ENCODE peak calls at places on chromosomes 3 and 15, in seven cellular contexts. S is thyroid gland; J is A549; A is left lung; K is CD8-positive, alpha-beta memory T cell; H is neuronal stem cell; M is heart right ventricle. D is an unnamed sample.

GRCh38 chr3:50192689-50193141 is 1.3 kb downstream of the GNAT1 start:
- DNase-seq in J (peak; percentile 56), H (peak; percentile 80), S (peak; percentile 70), A (peak; percentile 55), M (peak; percentile 74), K (peak; percentile 86), D (peak; percentile 64)

GRCh38 chr3:172303181-172303580 is 145.1 kb downstream of the GHSR start:
- DNase-seq in A (no peak), S (no peak), H (no peak), J (no peak), M (no peak), K (no peak), D (no peak)

GRCh38 chr15:60751985-60752952 is 273.3 kb upstream of the ICE2 start:
- DNase-seq in M (peak; percentile 20), S (peak; percentile 42), A (no peak), J (no peak), K (no peak), H (no peak), D (no peak)

GRCh38 chr3:193782280-193782654 is 189.3 kb downstream of the OPA1 start:
- DNase-seq in A (peak; percentile 46), J (peak; percentile 28), K (no peak), M (no peak), S (peak; percentile 53), H (no peak), D (no peak)

GRCh38 chr3:138461246-138461645 is 26.8 kb downstream of the ESYT3 start:
- DNase-seq in K (no peak), A (no peak), H (no peak), S (no peak), M (no peak), J (no peak), D (no peak)

GRCh38 chr3:171801738-171802600 is 8.3 kb downstream of the PLD1 start:
- DNase-seq in J (peak; percentile 59), A (no peak), M (no peak), H (no peak), K (no peak), S (no peak), D (no peak)

GRCh38 chr3:7978104-7978457 is 523.5 kb upstream of the LMCD1 start:
- DNase-seq in H (peak; percentile 64), K (no peak), J (no peak), S (no peak), A (no peak), M (peak; percentile 50), D (no peak)

GRCh38 chr3:149366031-149366430 is 11.4 kb downstream of the TM4SF1 start:
- DNase-seq in A (no peak), J (no peak), H (no peak), M (no peak), S (no peak), K (no peak), D (no peak)

GRCh38 chr3:105867690-105868449 is 942 bp downstream of the CBLB start:
- DNase-seq in S (no peak), J (no peak), A (no peak), M (no peak), K (no peak), H (no peak), D (no peak)

GRCh38 chr3:138441742-138442141 is 7.3 kb downstream of the ESYT3 start:
- DNase-seq in S (no peak), A (no peak), J (no peak), M (no peak), K (no peak), H (no peak), D (no peak)

GRCh38 chr3:161500057-161500836 is 3.6 kb downstream of the OTOL1 start:
- DNase-seq in J (no peak), M (no peak), H (no peak), K (no peak), A (no peak), S (no peak), D (no peak)

GRCh38 chr3:196726788-196727675 is 12.6 kb upstream of the PAK2 start:
- DNase-seq in H (no peak), K (no peak), M (no peak), S (no peak), A (no peak), J (no peak), D (no peak)

GRCh38 chr3:134775831-134776230 is 19.2 kb upstream of the EPHB1 start:
- DNase-seq in J (no peak), M (no peak), S (no peak), K (no peak), A (no peak), H (no peak), D (no peak)

GRCh38 chr3:43540625-43541024 is 81.2 kb downstream of the ANO10 start:
- DNase-seq in H (no peak), A (no peak), J (no peak), S (no peak), M (no peak), K (no peak), D (no peak)

GRCh38 chr15:96336045-96336642 is 5.6 kb downstream of the NR2F2 start:
- DNase-seq in J (no peak), K (no peak), A (no peak), S (no peak), H (peak; percentile 57), M (no peak), D (no peak)

GRCh38 chr15:101359365-101359947 is 64.4 kb upstream of the SNRPA1 start:
- DNase-seq in S (no peak), M (no peak), H (no peak), A (no peak), K (no peak), J (no peak), D (no peak)

GRCh38 chr3:111252795-111253194 is 181.2 kb downstream of the NECTIN3 start:
- DNase-seq in M (no peak), A (peak; percentile 39), S (peak; percentile 55), J (peak; percentile 56), H (no peak), K (no peak), D (no peak)

GRCh38 chr15:42153874-42154575 is 2.4 kb downstream of the PLA2G4F start:
- DNase-seq in A (no peak), J (no peak), H (no peak), M (no peak), S (no peak), K (no peak), D (no peak)

GRCh38 chr3:109903100-109903499 is 565.8 kb upstream of the DPPA4 start:
- DNase-seq in H (no peak), K (no peak), J (no peak), M (no peak), A (no peak), S (no peak), D (no peak)

GRCh38 chr3:57354768-57355167 is 62.3 kb upstream of the ASB14 start:
- DNase-seq in S (no peak), A (no peak), H (no peak), M (no peak), K (no peak), J (no peak), D (no peak)

GRCh38 chr3:38028621-38029361 is 651 bp downstream of the PLCD1 start:
- DNase-seq in S (no peak), A (no peak), M (peak; percentile 38), H (peak; percentile 31), J (no peak), K (no peak), D (no peak)

GRCh38 chr15:70469651-70470555 is 293.5 kb downstream of the UACA start:
- DNase-seq in H (no peak), A (no peak), M (no peak), K (peak; percentile 25), J (no peak), S (no peak), D (no peak)

GRCh38 chr3:46898321-46899150 is 21.0 kb downstream of the PTH1R start:
- DNase-seq in M (no peak), K (peak; percentile 36), H (no peak), S (peak; percentile 44), A (no peak), J (no peak), D (peak; percentile 2)

GRCh38 chr3:196969001-196969659 is 497 bp upstream of the PIGZ start:
- DNase-seq in M (peak; percentile 39), J (no peak), S (peak; percentile 13), K (no peak), H (no peak), A (peak; percentile 49), D (no peak)

GRCh38 chr3:190194506-190194905 is 73.8 kb upstream of the P3H2 start:
- DNase-seq in A (no peak), K (no peak), S (no peak), M (no peak), J (no peak), H (no peak), D (no peak)

GRCh38 chr15:22240403-22240802 is 160.1 kb downstream of the OR4M2 start:
- DNase-seq in A (no peak), H (no peak), K (no peak), M (no peak), S (no peak), J (no peak), D (no peak)
- H3K9me3 ChIP-seq in A (no peaks in the 10 kb centered on the region), H (peaks cover 18% of the 10 kb centered on the region), K (no peaks in the 10 kb centered on the region), M (no peaks in the 10 kb centered on the region), S (no peaks in the 10 kb centered on the region), J (peaks cover 21% of the 10 kb centered on the region), D (no peaks in the 10 kb centered on the region)

DNA sequence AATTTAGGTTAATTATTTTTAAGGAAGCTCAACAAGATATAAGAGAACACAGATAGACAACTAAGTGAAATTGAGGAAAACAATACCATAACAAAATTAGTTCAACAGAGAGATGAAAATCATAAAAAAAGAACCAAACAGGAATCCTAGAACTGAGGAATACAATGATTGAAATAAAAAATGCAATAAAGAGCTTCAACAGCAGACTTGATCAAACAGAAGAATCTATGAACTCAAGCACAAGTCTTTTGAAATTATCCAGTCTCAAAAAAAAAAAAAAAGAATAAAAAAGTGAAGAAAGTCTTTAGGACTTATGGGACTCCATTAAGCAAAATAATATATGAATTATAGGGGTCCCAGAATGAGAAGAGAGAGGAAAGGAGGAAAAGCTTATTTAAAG is 42.0 kb upstream of the GNB4 start:
- DNase-seq in K (no peak), A (no peak), H (no peak), S (no peak), M (no peak), J (no peak), D (no peak)
- H3K9me3 ChIP-seq in K (no peaks in the 10 kb centered on the region), A (peaks cover 68% of the 10 kb centered on the region), H (peaks cover 14% of the 10 kb centered on the region), S (no peaks in the 10 kb centered on the region), M (peaks cover 77% of the 10 kb centered on the region), J (peaks cover 11% of the 10 kb centered on the region), D (no peaks in the 10 kb centered on the region)

DNA sequence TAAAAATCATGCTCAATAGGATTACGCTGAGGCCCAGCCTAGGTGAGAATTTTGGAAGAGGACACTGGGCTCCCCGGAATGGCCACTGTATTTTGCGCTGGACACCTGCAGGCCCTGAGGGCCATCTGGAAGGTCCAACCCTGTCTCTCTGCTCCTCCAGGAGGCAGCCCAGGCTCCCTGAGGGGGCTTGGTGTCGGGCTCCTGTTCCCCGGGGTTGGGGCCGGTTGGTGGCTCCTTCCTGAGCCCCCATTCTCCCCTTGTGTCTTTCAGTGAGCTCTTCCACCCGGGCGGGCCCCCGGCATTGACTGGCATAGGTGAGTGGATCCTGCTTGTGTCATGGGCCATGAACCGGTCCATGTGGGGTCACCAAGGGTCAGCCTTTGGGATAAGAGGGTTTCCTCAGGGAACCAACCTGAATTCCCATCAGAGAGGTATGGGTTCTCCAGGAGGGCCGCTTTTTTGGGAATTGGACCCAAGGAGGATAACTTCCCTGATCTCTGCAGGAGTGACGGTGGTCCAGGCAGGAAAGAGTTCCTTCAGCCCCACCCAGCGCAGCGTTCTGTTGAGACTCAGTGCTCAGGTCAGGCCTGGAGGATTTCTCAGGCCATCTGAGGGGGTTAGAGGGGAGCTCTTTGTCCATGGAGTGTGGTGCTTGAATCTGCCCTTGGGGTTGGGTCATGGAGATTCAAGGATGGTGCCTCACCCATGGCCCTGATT is 187.8 kb downstream of the UBE3A start:
- DNase-seq in K (no peak), M (no peak), A (peak; percentile 12), S (peak; percentile 1), H (no peak), J (no peak), D (no peak)
- H3K9me3 ChIP-seq in K (no peaks in the 10 kb centered on the region), M (peaks cover 21% of the 10 kb centered on the region), A (peaks cover 92% of the 10 kb centered on the region), S (no peaks in the 10 kb centered on the region), H (peaks cover 22% of the 10 kb centered on the region), J (no peaks in the 10 kb centered on the region), D (no peaks in the 10 kb centered on the region)

GRCh38 chr3:34808287-34808686 is 831.0 kb upstream of the ARPP21 start:
- DNase-seq in A (no peak), M (no peak), H (no peak), S (no peak), K (no peak), J (no peak), D (no peak)
- H3K9me3 ChIP-seq in A (peaks cover 4% of the 10 kb centered on the region), M (no peaks in the 10 kb centered on the region), H (no peaks in the 10 kb centered on the region), S (no peaks in the 10 kb centered on the region), K (no peaks in the 10 kb centered on the region), J (no peaks in the 10 kb centered on the region), D (no peaks in the 10 kb centered on the region)

D was measured in T-helper 17 cell.